ENCODE peak calls at places on chromosomes 1 and 21, in four cellular contexts. One of them, this sample, is unnamed.

GRCh38 chr1:15409400-15410222 is at the start of gene EFHD2:
- DNase-seq in K562: peak; percentile 94
- DNase-seq in GM12878: no peak
- DNase-seq in HepG2: peak; percentile 54
- DNase-seq in this sample: peak; percentile 73

GRCh38 chr1:191564275-191564674 is 594.0 kb upstream of the RGS18 start:
- DNase-seq in K562: no peak
- DNase-seq in GM12878: no peak
- DNase-seq in HepG2: no peak
- DNase-seq in this sample: no peak

GRCh38 chr21:42640486-42640885 is 12.9 kb upstream of the PDE9A start:
- DNase-seq in K562: no peak
- DNase-seq in GM12878: no peak
- DNase-seq in HepG2: no peak
- DNase-seq in this sample: no peak

GRCh38 chr1:247111636-247112478 is 7.7 kb upstream of the ZNF669 start:
- DNase-seq in K562: peak; percentile 84
- DNase-seq in GM12878: no peak
- DNase-seq in HepG2: peak; percentile 31
- DNase-seq in this sample: peak; percentile 22

GRCh38 chr1:37477198-37477931 is 3.0 kb downstream of the ZC3H12A start:
- DNase-seq in K562: peak; percentile 28
- DNase-seq in GM12878: peak; percentile 81
- DNase-seq in HepG2: peak; percentile 31
- DNase-seq in this sample: peak; percentile 78

GRCh38 chr1:44946720-44947059 is 39.7 kb downstream of the EIF2B3 start:
- DNase-seq in K562: no peak
- DNase-seq in GM12878: no peak
- DNase-seq in HepG2: peak; percentile 85
- DNase-seq in this sample: no peak

GRCh38 chr1:4463631-4464030 is 190.8 kb upstream of the AJAP1 start:
- DNase-seq in K562: no peak
- DNase-seq in GM12878: no peak
- DNase-seq in HepG2: no peak
- DNase-seq in this sample: no peak

GRCh38 chr1:33009561-33009960 is 27.1 kb downstream of the AK2 start:
- DNase-seq in K562: peak; percentile 90
- DNase-seq in GM12878: no peak
- DNase-seq in HepG2: no peak
- DNase-seq in this sample: no peak

GRCh38 chr21:44377201-44377921 is 23.9 kb downstream of the TRPM2 start:
- DNase-seq in K562: no peak
- DNase-seq in GM12878: no peak
- DNase-seq in HepG2: no peak
- DNase-seq in this sample: no peak

GRCh38 chr1:94550396-94550795 is 8.8 kb upstream of the F3 start:
- DNase-seq in K562: no peak
- DNase-seq in GM12878: no peak
- DNase-seq in HepG2: no peak
- DNase-seq in this sample: no peak

GRCh38 chr1:184160236-184160635 is 108.7 kb downstream of the TSEN15 start:
- DNase-seq in K562: no peak
- DNase-seq in GM12878: peak; percentile 36
- DNase-seq in HepG2: no peak
- DNase-seq in this sample: peak; percentile 9

GRCh38 chr21:41596241-41596925 is 88.4 kb upstream of the TMPRSS2 start:
- DNase-seq in K562: no peak
- DNase-seq in GM12878: no peak
- DNase-seq in HepG2: no peak
- DNase-seq in this sample: no peak

DNA sequence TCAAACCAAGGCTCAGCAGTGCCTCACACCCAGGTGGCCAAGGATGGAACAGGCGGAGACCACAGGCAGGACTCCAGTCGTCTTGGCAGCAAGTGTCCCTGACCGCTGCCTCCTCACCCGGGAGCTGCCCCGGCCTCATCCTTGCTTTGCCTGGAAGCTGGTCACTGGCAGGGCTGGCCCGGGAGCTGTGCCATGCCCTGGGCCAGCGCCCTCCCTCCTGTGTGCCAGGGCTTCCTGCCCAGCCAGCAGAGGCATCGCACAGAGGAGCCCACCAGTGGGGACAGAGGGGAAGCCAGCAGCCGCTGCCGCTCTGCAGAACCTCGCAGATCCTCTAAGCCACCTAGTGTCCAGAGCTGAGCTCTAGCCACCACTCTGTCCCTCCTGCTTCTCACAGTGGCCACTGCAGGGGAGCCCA is 7.8 kb downstream of the CASZ1 start:
- DNase-seq in K562: no peak
- DNase-seq in GM12878: no peak
- DNase-seq in HepG2: peak; percentile 33
- DNase-seq in this sample: peak; percentile 30
- H3K27me3 ChIP-seq in K562: peaks cover 63% of the 10 kb centered on the region
- H3K27me3 ChIP-seq in GM12878: peaks cover 4% of the 10 kb centered on the region
- H3K27me3 ChIP-seq in HepG2: peaks cover 55% of the 10 kb centered on the region
- H3K27me3 ChIP-seq in this sample: peaks cover 20% of the 10 kb centered on the region

GRCh38 chr1:205344010-205344808 is 12.5 kb downstream of the KLHDC8A start:
- DNase-seq in K562: peak; percentile 59
- DNase-seq in GM12878: no peak
- DNase-seq in HepG2: peak; percentile 59
- DNase-seq in this sample: no peak
- H3K27ac ChIP-seq in K562: no peak overlapping the region
- H3K27ac ChIP-seq in GM12878: no peak overlapping the region
- H3K27ac ChIP-seq in HepG2: no peak overlapping the region
- H3K27ac ChIP-seq in this sample: no peak overlapping the region

GRCh38 chr1:208985231-208985630 is 598.3 kb upstream of the CAMK1G start:
- DNase-seq in K562: no peak
- DNase-seq in GM12878: no peak
- DNase-seq in HepG2: no peak
- DNase-seq in this sample: peak; percentile 59
- TF ChIP-seq MYC in K562: no peak
- TF ChIP-seq MYC in GM12878: no peak
- TF ChIP-seq MYC in HepG2: no peak
- TF ChIP-seq MYC in this sample: no peak

DNA sequence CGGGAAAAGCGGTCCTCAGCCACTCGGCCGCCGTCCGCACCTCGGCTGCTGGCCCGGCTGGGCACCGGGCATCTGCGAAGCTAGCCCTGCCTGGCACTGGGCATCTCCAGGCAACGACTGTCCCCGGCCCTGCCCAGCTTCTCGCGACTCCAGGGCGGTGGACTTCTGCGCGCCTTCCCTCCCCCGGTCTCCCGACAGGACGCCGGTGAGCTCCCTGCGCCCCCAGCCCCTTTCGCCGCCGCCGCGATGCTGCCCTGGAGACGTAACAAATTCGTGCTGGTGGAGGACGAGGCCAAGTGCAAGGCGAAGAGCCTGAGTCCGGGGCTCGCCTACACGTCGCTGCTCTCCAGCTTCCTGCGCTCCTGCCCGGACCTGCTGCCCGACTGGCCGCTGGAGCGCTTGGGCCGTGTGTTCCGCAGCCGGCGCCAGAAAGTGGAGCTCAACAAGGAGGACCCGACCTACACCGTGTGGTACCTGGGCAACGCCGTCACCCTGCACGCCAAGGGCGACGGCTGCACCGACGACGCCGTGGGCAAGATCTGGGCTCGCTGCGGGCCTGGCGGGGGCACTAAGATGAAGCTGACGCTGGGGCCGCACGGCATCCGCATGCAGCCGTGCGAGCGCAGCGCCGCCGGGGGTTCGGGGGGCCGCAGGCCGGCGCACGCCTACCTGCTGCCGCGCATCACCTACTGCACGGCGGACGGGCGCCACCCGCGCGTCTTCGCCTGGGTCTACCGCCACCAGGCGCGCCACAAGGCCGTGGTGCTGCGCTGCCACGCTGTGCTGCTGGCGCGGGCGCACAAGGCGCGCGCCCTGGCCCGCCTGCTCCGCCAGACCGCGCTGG is 577 bp downstream of the FAM43B start:
- DNase-seq in K562: no peak
- DNase-seq in GM12878: no peak
- DNase-seq in HepG2: no peak
- DNase-seq in this sample: peak; percentile 28
- H3K27me3 ChIP-seq in K562: peaks cover 58% of the 10 kb centered on the region
- H3K27me3 ChIP-seq in GM12878: peaks cover 5% of the 10 kb centered on the region
- H3K27me3 ChIP-seq in HepG2: no peaks in the 10 kb centered on the region
- H3K27me3 ChIP-seq in this sample: peaks cover 52% of the 10 kb centered on the region

GRCh38 chr1:201791775-201792166 is 37.2 kb upstream of the IPO9 start:
- DNase-seq in K562: no peak
- DNase-seq in GM12878: no peak
- DNase-seq in HepG2: no peak
- DNase-seq in this sample: peak; percentile 88
- H3K27ac ChIP-seq in K562: no peak overlapping the region
- H3K27ac ChIP-seq in GM12878: no peak overlapping the region
- H3K27ac ChIP-seq in HepG2: no peak overlapping the region
- H3K27ac ChIP-seq in this sample: peak overlapping the region; percentile 76

GRCh38 chr1:22291494-22291893 is 148.6 kb upstream of the WNT4 start:
- DNase-seq in K562: no peak
- DNase-seq in GM12878: no peak
- DNase-seq in HepG2: no peak
- DNase-seq in this sample: no peak

GRCh38 chr1:22290157-22290556 is 147.3 kb upstream of the WNT4 start:
- DNase-seq in K562: no peak
- DNase-seq in GM12878: no peak
- DNase-seq in HepG2: no peak
- DNase-seq in this sample: no peak

GRCh38 chr1:22290611-22291010 is 147.7 kb upstream of the WNT4 start:
- DNase-seq in K562: no peak
- DNase-seq in GM12878: no peak
- DNase-seq in HepG2: no peak
- DNase-seq in this sample: no peak

GRCh38 chr1:22291926-22292788 is 149.3 kb upstream of the WNT4 start:
- DNase-seq in K562: no peak
- DNase-seq in GM12878: no peak
- DNase-seq in HepG2: no peak
- DNase-seq in this sample: no peak

GRCh38 chr1:22291057-22291456 is 148.2 kb upstream of the WNT4 start:
- DNase-seq in K562: no peak
- DNase-seq in GM12878: no peak
- DNase-seq in HepG2: no peak
- DNase-seq in this sample: no peak
- TF ChIP-seq MYC in K562: no peak
- TF ChIP-seq MYC in GM12878: no peak
- TF ChIP-seq MYC in HepG2: no peak
- TF ChIP-seq MYC in this sample: no peak

GRCh38 chr1:204186597-204186996 is 9.7 kb downstream of the KISS1 start:
- DNase-seq in K562: no peak
- DNase-seq in GM12878: no peak
- DNase-seq in HepG2: no peak
- DNase-seq in this sample: no peak
- H3K27me3 ChIP-seq in K562: peaks cover 37% of the 10 kb centered on the region
- H3K27me3 ChIP-seq in GM12878: peaks cover 2% of the 10 kb centered on the region
- H3K27me3 ChIP-seq in HepG2: peaks cover 26% of the 10 kb centered on the region
- H3K27me3 ChIP-seq in this sample: no peaks in the 10 kb centered on the region

This sample was measured in endothelial cell of umbilical vein.